ENCODE peak calls at places on chromosomes 16 and 17, in eight cellular contexts. One of them, this sample, is unnamed.

GRCh38 chr17:63440127-63440769 is 5.9 kb downstream of the CYB561 start:
- DNase-seq in lung: no peak
- DNase-seq in iPS-NIHi11: no peak
- DNase-seq in activated CD8-positive, alpha-beta memory T cell treated with anti-CD3 and anti-CD28 coated beads for 4 hours: no peak
- DNase-seq in iris pigment epithelial cell: no peak
- DNase-seq in OCI-M1: no peak
- DNase-seq in NCI-H2171 treated with DMSO at 0.1 percent for 48 hours: no peak
- DNase-seq in activated CD8-positive, alpha-beta T cell treated with anti-CD3 and anti-CD28 coated beads, Interleukin-2, amount 10 ng/mL, durations not matched to agents 7 days and 5 days: no peak
- DNase-seq in this sample: no peak

GRCh38 chr16:86375370-86375769 is 135.0 kb upstream of the FOXF1 start:
- DNase-seq in lung: no peak
- DNase-seq in iPS-NIHi11: no peak
- DNase-seq in activated CD8-positive, alpha-beta memory T cell treated with anti-CD3 and anti-CD28 coated beads for 4 hours: no peak
- DNase-seq in iris pigment epithelial cell: peak; percentile 90
- DNase-seq in OCI-M1: no peak
- DNase-seq in NCI-H2171 treated with DMSO at 0.1 percent for 48 hours: no peak
- DNase-seq in activated CD8-positive, alpha-beta T cell treated with anti-CD3 and anti-CD28 coated beads, Interleukin-2, amount 10 ng/mL, durations not matched to agents 7 days and 5 days: no peak
- DNase-seq in this sample: no peak

GRCh38 chr16:31664683-31665482 is 137.2 kb downstream of the AHSP start:
- DNase-seq in lung: no peak
- DNase-seq in iPS-NIHi11: no peak
- DNase-seq in activated CD8-positive, alpha-beta memory T cell treated with anti-CD3 and anti-CD28 coated beads for 4 hours: no peak
- DNase-seq in iris pigment epithelial cell: peak; percentile 26
- DNase-seq in OCI-M1: peak; percentile 47
- DNase-seq in NCI-H2171 treated with DMSO at 0.1 percent for 48 hours: no peak
- DNase-seq in activated CD8-positive, alpha-beta T cell treated with anti-CD3 and anti-CD28 coated beads, Interleukin-2, amount 10 ng/mL, durations not matched to agents 7 days and 5 days: no peak
- DNase-seq in this sample: no peak

GRCh38 chr16:50207652-50208051 is 54.5 kb downstream of the TENT4B start:
- DNase-seq in lung: no peak
- DNase-seq in iPS-NIHi11: no peak
- DNase-seq in activated CD8-positive, alpha-beta memory T cell treated with anti-CD3 and anti-CD28 coated beads for 4 hours: no peak
- DNase-seq in iris pigment epithelial cell: peak; percentile 72
- DNase-seq in OCI-M1: no peak
- DNase-seq in NCI-H2171 treated with DMSO at 0.1 percent for 48 hours: no peak
- DNase-seq in activated CD8-positive, alpha-beta T cell treated with anti-CD3 and anti-CD28 coated beads, Interleukin-2, amount 10 ng/mL, durations not matched to agents 7 days and 5 days: no peak
- DNase-seq in this sample: no peak

GRCh38 chr17:78255953-78256704 is 24.7 kb downstream of the TMEM235 start:
- DNase-seq in lung: no peak
- DNase-seq in iPS-NIHi11: no peak
- DNase-seq in activated CD8-positive, alpha-beta memory T cell treated with anti-CD3 and anti-CD28 coated beads for 4 hours: no peak
- DNase-seq in iris pigment epithelial cell: no peak
- DNase-seq in OCI-M1: no peak
- DNase-seq in NCI-H2171 treated with DMSO at 0.1 percent for 48 hours: no peak
- DNase-seq in activated CD8-positive, alpha-beta T cell treated with anti-CD3 and anti-CD28 coated beads, Interleukin-2, amount 10 ng/mL, durations not matched to agents 7 days and 5 days: no peak
- DNase-seq in this sample: no peak

GRCh38 chr16:5884339-5884738 is 786.7 kb upstream of the EEF2KMT start:
- DNase-seq in lung: no peak
- DNase-seq in iPS-NIHi11: no peak
- DNase-seq in activated CD8-positive, alpha-beta memory T cell treated with anti-CD3 and anti-CD28 coated beads for 4 hours: no peak
- DNase-seq in iris pigment epithelial cell: no peak
- DNase-seq in OCI-M1: no peak
- DNase-seq in NCI-H2171 treated with DMSO at 0.1 percent for 48 hours: no peak
- DNase-seq in activated CD8-positive, alpha-beta T cell treated with anti-CD3 and anti-CD28 coated beads, Interleukin-2, amount 10 ng/mL, durations not matched to agents 7 days and 5 days: no peak
- DNase-seq in this sample: no peak

GRCh38 chr16:84911490-84912216 is 91.9 kb downstream of the CRISPLD2 start:
- DNase-seq in lung: no peak
- DNase-seq in iPS-NIHi11: no peak
- DNase-seq in activated CD8-positive, alpha-beta memory T cell treated with anti-CD3 and anti-CD28 coated beads for 4 hours: no peak
- DNase-seq in iris pigment epithelial cell: peak; percentile 42
- DNase-seq in OCI-M1: no peak
- DNase-seq in NCI-H2171 treated with DMSO at 0.1 percent for 48 hours: no peak
- DNase-seq in activated CD8-positive, alpha-beta T cell treated with anti-CD3 and anti-CD28 coated beads, Interleukin-2, amount 10 ng/mL, durations not matched to agents 7 days and 5 days: no peak
- DNase-seq in this sample: no peak

GRCh38 chr16:70551788-70552187 is 28.2 kb downstream of the SF3B3 start:
- DNase-seq in lung: no peak
- DNase-seq in iPS-NIHi11: no peak
- DNase-seq in activated CD8-positive, alpha-beta memory T cell treated with anti-CD3 and anti-CD28 coated beads for 4 hours: no peak
- DNase-seq in iris pigment epithelial cell: peak; percentile 14
- DNase-seq in OCI-M1: no peak
- DNase-seq in NCI-H2171 treated with DMSO at 0.1 percent for 48 hours: no peak
- DNase-seq in activated CD8-positive, alpha-beta T cell treated with anti-CD3 and anti-CD28 coated beads, Interleukin-2, amount 10 ng/mL, durations not matched to agents 7 days and 5 days: no peak
- DNase-seq in this sample: no peak

GRCh38 chr16:4327782-4328579 is 12.1 kb downstream of the GLIS2 start:
- DNase-seq in lung: peak; percentile 81
- DNase-seq in iPS-NIHi11: peak; percentile 90
- DNase-seq in activated CD8-positive, alpha-beta memory T cell treated with anti-CD3 and anti-CD28 coated beads for 4 hours: no peak
- DNase-seq in iris pigment epithelial cell: peak; percentile 82
- DNase-seq in OCI-M1: peak; percentile 77
- DNase-seq in NCI-H2171 treated with DMSO at 0.1 percent for 48 hours: peak; percentile 60
- DNase-seq in activated CD8-positive, alpha-beta T cell treated with anti-CD3 and anti-CD28 coated beads, Interleukin-2, amount 10 ng/mL, durations not matched to agents 7 days and 5 days: peak; percentile 69
- DNase-seq in this sample: peak; percentile 33

GRCh38 chr17:48253976-48254375 is 146.4 kb downstream of the SNX11 start:
- DNase-seq in lung: no peak
- DNase-seq in iPS-NIHi11: no peak
- DNase-seq in activated CD8-positive, alpha-beta memory T cell treated with anti-CD3 and anti-CD28 coated beads for 4 hours: no peak
- DNase-seq in iris pigment epithelial cell: no peak
- DNase-seq in OCI-M1: no peak
- DNase-seq in NCI-H2171 treated with DMSO at 0.1 percent for 48 hours: no peak
- DNase-seq in activated CD8-positive, alpha-beta T cell treated with anti-CD3 and anti-CD28 coated beads, Interleukin-2, amount 10 ng/mL, durations not matched to agents 7 days and 5 days: no peak
- DNase-seq in this sample: no peak

GRCh38 chr16:65106792-65107191 is 15.1 kb downstream of the CDH11 start:
- DNase-seq in lung: no peak
- DNase-seq in iPS-NIHi11: no peak
- DNase-seq in activated CD8-positive, alpha-beta memory T cell treated with anti-CD3 and anti-CD28 coated beads for 4 hours: no peak
- DNase-seq in iris pigment epithelial cell: peak; percentile 55
- DNase-seq in OCI-M1: no peak
- DNase-seq in NCI-H2171 treated with DMSO at 0.1 percent for 48 hours: no peak
- DNase-seq in activated CD8-positive, alpha-beta T cell treated with anti-CD3 and anti-CD28 coated beads, Interleukin-2, amount 10 ng/mL, durations not matched to agents 7 days and 5 days: no peak
- DNase-seq in this sample: no peak

GRCh38 chr17:67610061-67610460 is 107.7 kb upstream of the NOL11 start:
- DNase-seq in lung: no peak
- DNase-seq in iPS-NIHi11: no peak
- DNase-seq in activated CD8-positive, alpha-beta memory T cell treated with anti-CD3 and anti-CD28 coated beads for 4 hours: no peak
- DNase-seq in iris pigment epithelial cell: no peak
- DNase-seq in OCI-M1: no peak
- DNase-seq in NCI-H2171 treated with DMSO at 0.1 percent for 48 hours: peak; percentile 22
- DNase-seq in activated CD8-positive, alpha-beta T cell treated with anti-CD3 and anti-CD28 coated beads, Interleukin-2, amount 10 ng/mL, durations not matched to agents 7 days and 5 days: no peak
- DNase-seq in this sample: no peak

GRCh38 chr16:546909-547770 is 13.1 kb upstream of the PRR35 start:
- DNase-seq in lung: peak; percentile 58
- DNase-seq in iPS-NIHi11: peak; percentile 85
- DNase-seq in activated CD8-positive, alpha-beta memory T cell treated with anti-CD3 and anti-CD28 coated beads for 4 hours: no peak
- DNase-seq in iris pigment epithelial cell: no peak
- DNase-seq in OCI-M1: no peak
- DNase-seq in NCI-H2171 treated with DMSO at 0.1 percent for 48 hours: no peak
- DNase-seq in activated CD8-positive, alpha-beta T cell treated with anti-CD3 and anti-CD28 coated beads, Interleukin-2, amount 10 ng/mL, durations not matched to agents 7 days and 5 days: peak; percentile 65
- DNase-seq in this sample: no peak